ENCODE peak calls at places on chromosomes 16 and 17, in five cellular contexts. R, G, P, K and Z are unnamed samples.

GRCh38 chr16:3859875-3860274 is 20.6 kb downstream of the CREBBP start:
- DNase-seq in K (no peak), G (no peak), R (no peak), P (no peak), Z (no peak)

GRCh38 chr17:72539981-72540897 is 419.4 kb downstream of the SOX9 start:
- DNase-seq in P (peak), G (no peak), R (peak), K (no peak), Z (peak)

GRCh38 chr17:20999841-21000532 is 42.8 kb downstream of the USP22 start:
- DNase-seq in R (no peak), G (no peak), P (no peak), K (no peak), Z (no peak)

GRCh38 chr17:73292031-73292531 is 19.7 kb downstream of the CDC42EP4 start:
- DNase-seq in P (peak), R (no peak), G (no peak), K (no peak), Z (no peak)

GRCh38 chr17:68431661-68432071 is 25.6 kb downstream of the WIPI1 start:
- DNase-seq in K (no peak), P (no peak), G (no peak), R (peak), Z (peak)

GRCh38 chr17:58272367-58273280 is 8.1 kb downstream of the MPO start:
- DNase-seq in K (no peak), R (no peak), P (no peak), G (no peak), Z (no peak)

GRCh38 chr17:64994781-64995538 is 61.6 kb downstream of the GNA13 start:
- DNase-seq in R (no peak), P (no peak), K (no peak), G (no peak), Z (no peak)

GRCh38 chr17:32621612-32622312 is 135.0 kb downstream of the CDK5R1 start:
- DNase-seq in K (no peak), P (no peak), G (no peak), R (no peak), Z (peak)

GRCh38 chr17:75457047-75457654 is 716 bp downstream of the TMEM94 start:
- DNase-seq in G (no peak), R (peak), K (no peak), P (no peak), Z (no peak)

GRCh38 chr17:5220074-5220473 is 14.6 kb downstream of the SCIMP start:
- DNase-seq in G (no peak), K (no peak), P (no peak), R (no peak), Z (no peak)

DNA sequence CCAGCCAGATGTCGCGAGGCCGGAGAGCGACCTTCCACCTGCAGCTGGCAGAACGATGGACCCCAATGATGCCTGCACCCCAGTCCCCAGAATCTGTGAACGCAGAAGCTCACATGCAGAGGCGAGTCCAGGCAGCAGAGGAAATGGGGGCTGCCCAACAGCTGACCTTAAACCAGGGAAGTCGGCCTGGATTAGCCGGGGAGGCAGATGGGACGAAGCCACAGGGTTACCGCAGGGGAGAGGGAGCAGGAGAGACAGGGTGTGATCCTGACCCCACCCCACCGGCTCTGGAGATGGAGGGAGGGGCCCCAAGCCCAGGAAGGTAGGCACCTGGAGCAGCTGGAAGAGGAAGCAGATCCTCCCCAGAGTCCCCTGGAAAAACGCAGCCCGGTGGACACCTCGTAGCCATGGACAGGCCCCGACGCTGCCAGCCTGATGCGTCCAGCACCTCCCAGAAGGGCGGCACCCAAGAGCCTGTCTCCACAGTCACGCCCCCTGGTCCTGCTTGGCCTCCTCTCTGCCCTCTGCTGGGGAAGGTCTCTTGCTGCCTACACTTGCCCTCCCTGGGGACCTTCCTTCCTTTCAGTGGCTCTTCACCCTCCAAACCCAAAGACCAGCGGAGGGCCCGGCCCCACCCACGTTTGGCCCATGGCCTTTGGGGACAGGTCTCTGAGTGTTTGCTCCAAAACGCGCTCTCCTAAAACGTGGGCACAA is 37.3 kb downstream of the PIEZO1 start:
- DNase-seq in P (no peak), R (peak), K (no peak), G (no peak), Z (no peak)
- TF ChIP-seq CTCF in P (no peak), R (no peak), K (peak), G (peak), Z (no peak)

DNA sequence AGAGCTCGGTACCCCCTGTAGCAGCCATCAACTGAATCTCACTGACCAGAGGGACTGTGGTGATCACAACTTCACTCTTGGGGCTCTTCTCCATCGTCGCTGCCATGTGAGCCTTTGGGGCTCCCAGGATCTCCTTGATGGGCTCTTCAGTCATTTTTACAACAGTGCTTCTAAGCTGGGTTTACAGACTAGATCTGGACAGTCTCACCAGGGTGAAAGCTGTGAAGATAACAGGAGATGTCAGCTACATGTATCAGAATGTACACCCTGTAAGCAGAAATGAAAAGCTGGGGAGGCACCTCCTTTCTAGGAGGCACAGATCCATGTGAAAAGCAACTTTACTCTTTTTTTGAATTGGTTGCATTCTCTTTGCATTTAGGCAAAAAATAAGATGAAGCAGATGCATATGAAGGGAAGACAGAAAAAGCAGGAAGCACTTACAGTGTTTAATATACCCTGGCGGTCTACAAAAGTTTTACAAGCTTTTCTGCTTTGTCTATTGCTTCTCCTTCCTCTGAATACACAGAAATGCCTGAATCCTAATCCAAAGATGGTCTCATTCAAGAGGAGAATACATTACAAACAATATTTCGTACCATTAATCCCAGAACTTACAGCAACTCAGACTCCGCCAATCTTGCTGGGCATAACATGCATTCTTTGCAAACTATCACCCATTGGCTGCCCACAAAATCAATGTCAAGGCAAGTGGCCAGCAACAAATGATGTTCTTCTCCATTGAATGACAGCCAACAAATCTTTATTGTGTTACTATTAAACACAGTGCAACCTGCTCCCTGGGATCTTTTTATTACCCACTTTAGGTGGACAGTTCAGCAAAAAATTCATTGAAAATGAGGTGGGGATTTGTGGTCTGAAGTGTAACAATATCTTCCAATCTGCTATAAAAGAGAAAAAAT is 1.5 kb downstream of the TMEM100 start:
- DNase-seq in P (no peak), K (no peak), R (peak), G (no peak), Z (peak)
- TF ChIP-seq CTCF in P (no peak), K (no peak), R (peak), G (no peak), Z (no peak)

GRCh38 chr16:636206-637080 is at the start of gene METTL26:
- DNase-seq in R (peak), G (peak), K (peak), P (peak), Z (peak)
- TF ChIP-seq CTCF in R (peak), G (no peak), K (no peak), P (no peak), Z (no peak)

GRCh38 chr17:2335726-2336214 is 487 bp downstream of the TSR1 start:
- DNase-seq in G (no peak), P (no peak), K (no peak), R (no peak), Z (no peak)

GRCh38 chr17:2331303-2331702 is 5.0 kb downstream of the TSR1 start:
- DNase-seq in R (no peak), K (no peak), G (no peak), P (no peak), Z (no peak)

GRCh38 chr17:2337811-2338657 is 733 bp downstream of the SGSM2 start:
- DNase-seq in G (no peak), P (peak), K (no peak), R (peak), Z (peak)

GRCh38 chr17:2337152-2337810 is at the start of gene SGSM2:
- DNase-seq in R (peak), K (no peak), G (no peak), P (peak), Z (peak)

GRCh38 chr17:2336215-2337151 is at the start of gene TSR1:
- DNase-seq in G (peak), R (peak), P (peak), K (peak), Z (peak)
- TF ChIP-seq CTCF in G (peak), R (peak), P (no peak), K (peak), Z (peak)

GRCh38 chr16:24568392-24568791 is 29.0 kb downstream of the RBBP6 start:
- DNase-seq in R (peak), P (no peak), K (peak), G (no peak), Z (peak)
- TF ChIP-seq CTCF in R (peak), P (no peak), K (peak), G (peak), Z (peak)

DNA sequence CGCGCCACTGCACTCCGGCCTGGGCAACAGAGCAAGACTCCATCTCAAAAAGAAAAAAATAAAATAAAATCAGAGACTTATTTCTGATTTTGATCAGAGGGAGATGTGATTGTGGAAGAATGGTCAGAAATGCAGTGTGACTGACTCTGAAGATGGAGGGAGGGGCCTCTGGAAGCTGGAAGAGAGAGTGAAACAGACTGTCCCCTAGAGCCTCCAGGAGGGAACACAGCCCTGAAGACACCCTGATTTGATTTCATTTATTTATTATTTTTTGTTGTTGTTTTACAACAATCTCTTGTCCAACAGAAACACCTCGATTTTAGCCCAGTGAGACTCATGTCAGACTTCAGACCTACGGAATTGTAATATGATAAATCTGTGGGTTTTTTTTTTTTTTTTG is 26.1 kb downstream of the BCL7C start:
- DNase-seq in K (no peak), R (peak), P (no peak), G (no peak), Z (no peak)
- TF ChIP-seq CTCF in K (peak), R (peak), P (no peak), G (peak), Z (peak)

GRCh38 chr16:74455619-74456289 is 34.5 kb upstream of the CLEC18B start:
- DNase-seq in P (no peak), R (no peak), G (no peak), K (no peak), Z (peak)
- TF ChIP-seq CTCF in P (no peak), R (no peak), G (no peak), K (no peak), Z (no peak)

GRCh38 chr16:83967838-83968482 is at the start of gene NECAB2:
- DNase-seq in K (no peak), G (no peak), R (peak), P (peak), Z (peak)
- TF ChIP-seq CTCF in K (peak), G (peak), R (peak), P (peak), Z (peak)

GRCh38 chr16:84209989-84210388 is 19.0 kb downstream of the ADAD2 start:
- DNase-seq in K (no peak), G (no peak), R (no peak), P (no peak), Z (no peak)
- TF ChIP-seq CTCF in K (no peak), G (no peak), R (peak), P (no peak), Z (peak)